ENCODE peak calls at places on chromosome 4, in nine cellular contexts. U, L, Y, C, P, Z, V, E and F are unnamed samples.

GRCh38 chr4:101211146-101211553 is 136.2 kb downstream of the PPP3CA start:
- DNase-seq in U (peak), L (no peak), Y (no peak), C (no peak), P (no peak), Z (no peak), V (no peak), E (no peak), F (no peak)

GRCh38 chr4:57037982-57038604 is 59.4 kb downstream of the POLR2B start:
- DNase-seq in U (peak), L (no peak), Y (peak), C (peak), P (no peak), Z (peak), V (peak), E (peak), F (peak)

GRCh38 chr4:10456270-10457254 is 664 bp downstream of the ZNF518B start:
- DNase-seq in U (peak), L (peak), Y (peak), C (peak), P (peak), Z (peak), V (peak), E (peak), F (peak)

GRCh38 chr4:177448850-177449249 is 6.6 kb upstream of the AGA start:
- DNase-seq in U (peak), L (no peak), Y (no peak), C (no peak), P (no peak), Z (no peak), V (no peak), E (no peak), F (no peak)

GRCh38 chr4:113003841-113004240 is 45.6 kb upstream of the ANK2 start:
- DNase-seq in U (no peak), L (no peak), Y (no peak), C (no peak), P (no peak), Z (no peak), V (no peak), E (no peak), F (no peak)

GRCh38 chr4:53050361-53050774 is 188.3 kb downstream of the RASL11B start:
- DNase-seq in U (no peak), L (peak), Y (no peak), C (no peak), P (no peak), Z (no peak), V (no peak), E (no peak), F (no peak)

GRCh38 chr4:3036131-3036952 is 38.0 kb downstream of the HTT-AS start:
- DNase-seq in U (no peak), L (no peak), Y (no peak), C (no peak), P (no peak), Z (no peak), V (no peak), E (no peak), F (no peak)

GRCh38 chr4:176193126-176193525 is 2.3 kb downstream of the SPATA4 start:
- DNase-seq in U (peak), L (no peak), Y (no peak), C (no peak), P (no peak), Z (no peak), V (no peak), E (no peak), F (no peak)

GRCh38 chr4:55218041-55218440 is 92.6 kb upstream of the KDR start:
- DNase-seq in U (no peak), L (no peak), Y (no peak), C (no peak), P (no peak), Z (no peak), V (no peak), E (no peak), F (no peak)

GRCh38 chr4:82648356-82648755 is 86.6 kb upstream of the TMEM150C start:
- DNase-seq in U (peak), L (no peak), Y (no peak), C (no peak), P (no peak), Z (no peak), V (no peak), E (no peak), F (no peak)

GRCh38 chr4:58063761-58064160 is 953.6 kb upstream of the IGFBP7 start:
- DNase-seq in U (no peak), L (no peak), Y (no peak), C (no peak), P (no peak), Z (no peak), V (no peak), E (no peak), F (no peak)

GRCh38 chr4:5366421-5366820 is 315.1 kb downstream of the STK32B start:
- DNase-seq in U (peak), L (no peak), Y (no peak), C (no peak), P (no peak), Z (no peak), V (no peak), E (no peak), F (no peak)

GRCh38 chr4:110514889-110515479 is 39.0 kb downstream of the ENPEP start:
- DNase-seq in U (peak), L (no peak), Y (no peak), C (no peak), P (no peak), Z (no peak), V (no peak), E (no peak), F (no peak)

GRCh38 chr4:749771-750666 is 44.4 kb downstream of the PCGF3 start:
- DNase-seq in U (peak), L (peak), Y (no peak), C (no peak), P (no peak), Z (no peak), V (peak), E (no peak), F (peak)

GRCh38 chr4:84279678-84280077 is 219.4 kb downstream of the NKX6-1 start:
- DNase-seq in U (no peak), L (peak), Y (no peak), C (no peak), P (no peak), Z (no peak), V (no peak), E (no peak), F (peak)

GRCh38 chr4:8874896-8875680 is 3.4 kb upstream of the HMX1 start:
- DNase-seq in U (no peak), L (no peak), Y (no peak), C (no peak), P (no peak), Z (no peak), V (no peak), E (no peak), F (no peak)

GRCh38 chr4:75497133-75497532 is 17.1 kb downstream of the RCHY1 start:
- DNase-seq in U (peak), L (no peak), Y (no peak), C (no peak), P (no peak), Z (no peak), V (no peak), E (no peak), F (no peak)

GRCh38 chr4:183589710-183590109 is 69.3 kb downstream of the RWDD4 start:
- DNase-seq in U (no peak), L (no peak), Y (no peak), C (no peak), P (no peak), Z (no peak), V (no peak), E (no peak), F (no peak)

GRCh38 chr4:123749408-123749807 is 352.8 kb downstream of the SPRY1 start:
- DNase-seq in U (no peak), L (no peak), Y (no peak), C (no peak), P (no peak), Z (no peak), V (no peak), E (no peak), F (peak)

GRCh38 chr4:103075894-103076776 is at the start of gene SLC9B2:
- DNase-seq in U (peak), L (peak), Y (peak), C (peak), P (peak), Z (peak), V (peak), E (peak), F (peak)

GRCh38 chr4:108432418-108432817 is 188.0 kb upstream of the RPL34 start:
- DNase-seq in U (no peak), L (no peak), Y (no peak), C (no peak), P (no peak), Z (no peak), V (no peak), E (no peak), F (no peak)

GRCh38 chr4:132203618-132204017 is 945.5 kb upstream of the PCDH10 start:
- DNase-seq in U (no peak), L (no peak), Y (no peak), C (no peak), P (no peak), Z (no peak), V (no peak), E (no peak), F (no peak)

GRCh38 chr4:183658362-183659028 is 490 bp downstream of the RWDD4 start:
- DNase-seq in U (peak), L (no peak), Y (peak), C (peak), P (peak), Z (no peak), V (peak), E (peak), F (peak)

GRCh38 chr4:83405844-83406816 is 49.5 kb downstream of the HELQ start:
- DNase-seq in U (no peak), L (no peak), Y (no peak), C (no peak), P (no peak), Z (no peak), V (no peak), E (no peak), F (no peak)

GRCh38 chr4:74631338-74631737 is 163.0 kb downstream of the BTC start:
- DNase-seq in U (no peak), L (no peak), Y (no peak), C (no peak), P (no peak), Z (no peak), V (no peak), E (no peak), F (no peak)

GRCh38 chr4:56158483-56158882 is 209.7 kb downstream of the CEP135 start:
- DNase-seq in U (no peak), L (no peak), Y (peak), C (no peak), P (no peak), Z (no peak), V (no peak), E (peak), F (no peak)

GRCh38 chr4:57910151-57910550 is 800.0 kb upstream of the IGFBP7 start:
- DNase-seq in U (no peak), L (no peak), Y (no peak), C (no peak), P (no peak), Z (no peak), V (no peak), E (no peak), F (no peak)

GRCh38 chr4:110527156-110527555 is 51.2 kb downstream of the ENPEP start:
- DNase-seq in U (no peak), L (no peak), Y (no peak), C (no peak), P (no peak), Z (no peak), V (no peak), E (no peak), F (no peak)

GRCh38 chr4:48341776-48342558 is 638 bp downstream of the SLAIN2 start:
- DNase-seq in U (peak), L (peak), Y (peak), C (peak), P (peak), Z (peak), V (peak), E (peak), F (peak)

GRCh38 chr4:138972956-138973819 is 42.4 kb upstream of the NOCT start:
- DNase-seq in U (no peak), L (no peak), Y (no peak), C (no peak), P (no peak), Z (no peak), V (no peak), E (no peak), F (no peak)

GRCh38 chr4:48337726-48338125 is 3.6 kb upstream of the SLAIN2 start:
- DNase-seq in U (no peak), L (no peak), Y (no peak), C (no peak), P (no peak), Z (no peak), V (no peak), E (no peak), F (no peak)

GRCh38 chr4:11698033-11698432 is 269.3 kb upstream of the HS3ST1 start:
- DNase-seq in U (no peak), L (no peak), Y (no peak), C (no peak), P (no peak), Z (peak), V (no peak), E (no peak), F (peak)

GRCh38 chr4:79366422-79366821 is 40.6 kb upstream of the NAA11 start:
- DNase-seq in U (no peak), L (no peak), Y (no peak), C (no peak), P (no peak), Z (no peak), V (no peak), E (no peak), F (no peak)
- H3K27ac ChIP-seq in U (no peak), L (no peak), Y (no peak), C (no peak), P (no peak), Z (no peak), V (no peak), E (no peak), F (no peak)

GRCh38 chr4:41142356-41142755 is 72.0 kb downstream of the APBB2 start:
- DNase-seq in U (no peak), L (no peak), Y (no peak), C (peak), P (no peak), Z (peak), V (peak), E (no peak), F (no peak)
- H3K4me3 ChIP-seq in U (no peak), L (no peak), Y (no peak), C (no peak), P (peak), Z (no peak), V (no peak), E (no peak), F (no peak)

DNA sequence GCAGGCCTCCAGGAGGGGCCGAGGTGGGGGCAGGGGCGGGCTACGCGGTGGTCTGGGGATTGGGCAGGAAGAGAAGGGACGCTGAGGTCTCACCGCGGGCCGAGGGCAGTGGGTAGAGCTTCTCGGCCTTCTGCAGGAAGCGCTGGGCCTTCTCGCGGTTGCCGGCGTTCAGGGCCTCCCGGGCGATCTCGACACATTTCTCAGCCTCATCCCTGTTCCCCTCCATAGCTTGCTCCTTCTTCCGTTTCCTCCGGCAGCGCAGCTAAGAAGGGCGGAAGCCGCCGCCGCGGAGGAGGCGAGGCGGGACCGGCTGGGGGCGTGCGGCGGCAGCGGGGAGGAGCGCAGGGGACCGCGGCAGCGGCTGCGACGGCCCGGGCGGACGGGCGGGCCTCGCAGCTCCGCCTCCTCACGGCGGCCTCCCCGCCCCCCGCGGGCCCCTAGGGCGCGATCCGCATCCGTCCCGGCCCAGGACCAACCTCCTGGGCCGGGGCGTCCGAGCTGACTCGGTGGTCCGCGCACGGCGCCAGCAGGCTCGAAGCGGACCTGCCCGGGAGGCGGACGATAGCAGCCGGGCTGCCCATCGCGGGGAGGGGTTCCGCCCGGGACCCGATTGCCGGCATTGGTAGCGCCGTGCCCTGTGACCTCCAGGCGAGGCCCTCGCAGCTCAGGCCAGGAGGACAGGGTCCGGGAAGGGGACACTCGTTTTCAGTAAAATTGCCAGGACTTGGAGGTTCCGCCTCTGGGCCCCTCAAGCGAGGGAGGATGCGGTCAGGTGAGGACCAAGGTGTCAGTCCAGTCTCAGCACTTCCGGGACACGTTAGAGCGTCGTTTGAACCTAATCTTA is at the start of gene DNAJB14:
- DNase-seq in U (peak), L (peak), Y (peak), C (peak), P (peak), Z (peak), V (peak), E (peak), F (peak)
- TF ChIP-seq POLR2A in U (peak), L (peak), Y (peak), C (peak), P (peak), Z (no peak), V (peak), E (peak), F (peak)

DNA sequence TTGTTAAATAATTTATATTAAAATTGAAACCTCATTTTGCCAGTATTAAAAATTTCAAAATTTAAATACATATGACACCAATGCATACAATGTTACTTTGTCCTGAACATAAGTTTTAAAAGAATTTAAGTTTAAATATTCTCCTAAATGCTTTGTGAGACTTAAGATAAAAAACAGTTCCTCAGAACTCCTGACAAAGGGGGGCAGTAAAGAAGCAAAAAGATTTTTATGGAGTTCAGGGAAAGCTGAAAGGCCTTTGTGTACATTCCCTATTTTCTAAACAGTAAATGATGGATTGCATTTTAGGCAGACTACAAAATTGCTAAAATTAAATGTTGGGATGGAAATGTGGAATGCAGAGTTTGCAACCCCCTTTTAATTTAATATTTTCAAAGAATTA is 81.8 kb downstream of the SNCA start:
- DNase-seq in U (no peak), L (no peak), Y (no peak), C (no peak), P (no peak), Z (no peak), V (no peak), E (no peak), F (no peak)
- H3K27ac ChIP-seq in U (no peak), L (no peak), Y (no peak), C (peak), P (no peak), Z (no peak), V (no peak), E (no peak), F (no peak)

GRCh38 chr4:85514117-85514516 is 39.2 kb downstream of the ARHGAP24 start:
- DNase-seq in U (no peak), L (no peak), Y (no peak), C (no peak), P (no peak), Z (no peak), V (no peak), E (no peak), F (no peak)
- H3K4me3 ChIP-seq in U (no peak), L (no peak), Y (no peak), C (no peak), P (peak), Z (peak), V (no peak), E (no peak), F (no peak)